ENCODE peak calls at places on chromosomes 1 and 21, in four cellular contexts. N, O, F and G are unnamed samples.

GRCh38 chr1:54766726-54767125 is 2.4 kb upstream of the PARS2 start:
- DNase-seq in N (no peak), O (no peak), F (no peak), G (no peak)

GRCh38 chr1:61175976-61176375 is 93.6 kb downstream of the NFIA start:
- DNase-seq in N (no peak), O (no peak), F (no peak), G (no peak)

GRCh38 chr1:67987046-67987799 is 63.2 kb downstream of the DIRAS3 start:
- DNase-seq in N (no peak), O (peak; percentile 97), F (peak; percentile 17), G (no peak)

GRCh38 chr1:216422821-216423529 is at the start of gene USH2A:
- DNase-seq in N (no peak), O (no peak), F (no peak), G (no peak)

GRCh38 chr1:181134543-181135461 is 46.3 kb downstream of the IER5 start:
- DNase-seq in N (no peak), O (peak; percentile 96), F (peak; percentile 94), G (peak; percentile 43)

GRCh38 chr1:34915521-34915920 is 13.9 kb downstream of the DLGAP3 start:
- DNase-seq in N (no peak), O (no peak), F (no peak), G (no peak)

GRCh38 chr1:145983206-145983675 is 13.1 kb downstream of the TXNIP start:
- DNase-seq in N (no peak), O (no peak), F (no peak), G (no peak)

GRCh38 chr1:31752258-31752657 is 11.9 kb downstream of the ADGRB2 start:
- DNase-seq in N (no peak), O (no peak), F (no peak), G (no peak)

GRCh38 chr21:45993210-45994085 is 11.9 kb downstream of the COL6A1 start:
- DNase-seq in N (no peak), O (no peak), F (no peak), G (no peak)

DNA sequence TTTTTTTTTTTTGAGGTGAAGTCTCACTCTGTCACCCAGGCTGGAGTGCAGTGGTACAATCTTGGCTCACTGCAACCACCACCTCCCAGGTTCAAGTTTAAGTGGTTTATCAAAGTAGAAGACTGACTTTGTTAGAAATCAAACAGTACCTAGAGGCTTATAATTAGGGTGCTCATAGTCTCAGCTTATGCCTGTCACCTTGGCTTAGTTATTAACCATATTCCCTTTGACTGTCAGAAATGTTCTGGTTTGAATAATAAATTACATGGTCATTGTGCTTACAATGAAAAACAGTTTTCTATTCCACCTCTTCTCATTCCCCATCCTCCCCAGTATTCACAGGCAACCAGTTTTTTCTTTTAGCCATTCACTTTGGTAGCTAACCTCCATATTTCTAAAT is 54.8 kb downstream of the CTTNBP2NL start:
- DNase-seq in N (no peak), O (no peak), F (no peak), G (no peak)
- TF ChIP-seq CTCF in N (no peak), O (no peak), F (no peak), G (no peak)

DNA sequence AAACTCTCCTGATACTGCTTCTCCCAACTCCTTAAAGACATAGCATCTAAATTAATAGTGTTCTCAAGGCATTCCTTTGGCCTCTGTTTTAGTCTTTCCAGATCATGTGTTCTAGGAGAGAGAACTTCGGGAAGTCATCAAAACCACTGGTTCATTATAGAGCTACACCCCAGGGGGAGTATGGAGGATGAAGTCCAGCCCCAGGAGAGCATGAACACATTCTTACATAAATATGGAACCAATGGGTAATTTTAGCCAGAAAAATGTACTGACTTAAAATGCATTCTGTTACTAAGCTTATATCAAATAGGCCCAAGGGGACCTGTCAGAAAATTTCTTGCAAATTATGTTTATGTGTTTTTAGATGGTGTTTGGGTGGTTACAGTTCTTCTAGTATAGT is 165.2 kb downstream of the NTMT2 start:
- DNase-seq in N (no peak), O (no peak), F (no peak), G (no peak)
- TF ChIP-seq CTCF in N (no peak), O (no peak), F (no peak), G (no peak)

DNA sequence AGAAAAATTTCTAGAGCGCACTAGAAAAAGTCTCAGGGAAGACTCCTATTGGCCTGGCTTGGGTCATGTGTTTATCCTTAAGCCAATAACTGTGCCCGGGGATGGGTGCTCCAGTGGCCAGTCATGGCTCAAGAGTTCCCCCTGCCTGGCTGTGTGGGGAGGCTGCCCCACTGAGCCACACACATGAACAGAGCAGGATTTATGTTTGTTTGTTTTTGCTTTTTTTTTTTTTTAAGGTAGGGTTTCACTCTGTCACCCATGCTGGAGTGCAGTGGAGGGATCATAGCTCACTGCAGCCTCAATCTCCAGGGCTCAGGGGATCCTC is 21.8 kb downstream of the EDN2 start:
- DNase-seq in N (no peak), O (no peak), F (no peak), G (no peak)
- TF ChIP-seq CTCF in N (no peak), O (no peak), F (no peak), G (no peak)

DNA sequence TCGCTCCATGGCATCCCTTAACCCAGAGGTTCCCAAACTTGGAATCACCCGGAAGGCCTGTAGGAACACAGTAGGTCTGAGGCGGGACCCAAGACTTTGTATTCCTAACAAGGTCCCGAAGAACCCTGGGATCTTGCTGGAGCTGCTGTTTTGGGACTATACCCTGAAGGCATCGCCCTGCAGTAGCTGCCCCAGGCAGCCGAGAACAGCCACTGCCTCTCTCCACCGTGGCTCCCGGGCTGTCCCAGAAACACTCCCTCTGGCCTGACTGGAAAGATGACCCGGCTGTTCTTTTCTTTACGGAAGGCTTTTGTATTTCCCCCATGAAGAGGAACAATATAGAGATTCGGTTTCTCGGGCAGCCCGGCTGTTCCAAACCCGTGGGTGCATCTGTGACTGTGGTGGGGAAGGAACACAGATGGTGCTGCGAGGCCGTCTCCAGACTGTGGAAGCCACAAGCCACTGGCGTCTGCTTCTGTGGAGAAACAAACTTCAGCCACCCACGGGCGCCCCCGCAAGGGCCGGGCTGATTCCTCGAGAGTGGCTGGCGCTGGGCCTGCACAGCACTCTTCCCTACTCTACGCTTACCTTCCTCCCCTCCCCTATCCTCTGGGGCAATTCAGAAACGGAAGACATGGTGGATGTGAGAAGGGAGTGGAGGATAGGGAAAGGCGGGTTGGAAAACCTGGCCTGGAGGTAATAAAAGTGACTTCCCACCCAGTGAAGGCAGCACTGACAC is 33.8 kb upstream of the VASH2 start:
- DNase-seq in N (no peak), O (peak; percentile 25), F (peak; percentile 16), G (no peak)
- TF ChIP-seq CTCF in N (no peak), O (no peak), F (no peak), G (no peak)

DNA sequence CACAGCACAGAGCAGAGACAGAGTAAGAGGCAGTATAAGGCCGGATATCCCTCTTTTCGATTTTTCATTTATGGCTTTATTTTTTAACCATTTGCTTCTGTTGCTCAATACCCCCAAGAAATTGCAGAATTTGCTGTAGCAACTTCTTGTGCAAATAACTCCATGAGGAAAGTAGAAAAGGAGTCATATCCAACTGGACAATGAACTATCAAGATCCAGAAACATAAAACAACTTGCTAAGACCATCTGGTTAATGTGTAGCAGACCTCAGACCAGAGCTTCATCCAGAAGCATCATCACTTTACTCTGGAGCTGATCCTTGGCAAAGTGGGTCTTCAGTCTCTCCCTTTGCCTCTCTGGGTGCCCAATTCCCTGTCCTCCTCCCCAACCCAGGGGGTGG is 45.9 kb downstream of the ZNF697 start:
- DNase-seq in N (no peak), O (no peak), F (no peak), G (no peak)
- TF ChIP-seq CTCF in N (no peak), O (no peak), F (no peak), G (no peak)